ENCODE peak calls at places on chromosomes 1 and 21, in five cellular contexts. D is GM23248, Y is PC-3, K is neural progenitor cell, B is endothelial cell of umbilical vein. I is an unnamed sample. For H3K79me2, the result is how much of the 10 kb centered on the place peaks cover.

GRCh38 chr1:228141871-228142615 is 2.0 kb downstream of the GUK1 start:
- DNase-seq in B (peak), K (no peak), Y (peak), D (no peak), I (no peak)

GRCh38 chr1:244603498-244603897 is 49.4 kb upstream of the DESI2 start:
- DNase-seq in D (peak), Y (peak), B (peak), K (peak), I (no peak)

GRCh38 chr1:192983349-192983980 is 75.7 kb downstream of the UCHL5 start:
- DNase-seq in K (no peak), Y (peak), B (no peak), D (no peak), I (no peak)

GRCh38 chr1:93671090-93671743 is 10.4 kb downstream of the BCAR3 start:
- DNase-seq in B (no peak), D (no peak), Y (no peak), K (no peak), I (no peak)

GRCh38 chr1:206122686-206123085 is 5.5 kb upstream of the AVPR1B start:
- DNase-seq in K (no peak), D (no peak), Y (no peak), B (no peak), I (no peak)

GRCh38 chr1:99849413-99849743 is 783 bp upstream of the AGL start:
- DNase-seq in D (peak), K (no peak), B (no peak), Y (no peak), I (no peak)

GRCh38 chr1:177181631-177182291 is 11.0 kb downstream of the BRINP2 start:
- DNase-seq in B (peak), D (peak), K (peak), Y (peak), I (no peak)

GRCh38 chr1:42657981-42658879 is at the start of gene PPIH:
- DNase-seq in B (peak), D (peak), K (peak), Y (peak), I (peak)

GRCh38 chr1:31989964-31990363 is 23.7 kb upstream of the KHDRBS1 start:
- DNase-seq in K (no peak), Y (no peak), D (no peak), B (no peak), I (no peak)

GRCh38 chr1:207698822-207699483 is 52.9 kb upstream of the CD46 start:
- DNase-seq in B (peak), K (peak), Y (peak), D (peak), I (peak)

GRCh38 chr1:228400237-228400651 is 6.4 kb downstream of the TRIM11 start:
- DNase-seq in Y (no peak), B (no peak), K (no peak), D (no peak), I (no peak)

GRCh38 chr1:33897092-33897725 is 33.3 kb downstream of the HMGB4 start:
- DNase-seq in B (no peak), Y (no peak), K (no peak), D (peak), I (no peak)

GRCh38 chr1:228785366-228786085 is 50.2 kb downstream of the RHOU start:
- DNase-seq in Y (no peak), D (no peak), K (no peak), B (no peak), I (no peak)

GRCh38 chr1:246565751-246566127 is 322 bp downstream of the TFB2M start:
- DNase-seq in K (peak), B (no peak), D (peak), Y (peak), I (peak)

GRCh38 chr1:151167116-151167515 is 1.2 kb downstream of the SCNM1 start:
- DNase-seq in B (no peak), D (no peak), K (no peak), Y (no peak), I (no peak)

GRCh38 chr21:45818904-45819285 is 162.7 kb upstream of the COL6A1 start:
- DNase-seq in Y (peak), K (no peak), D (peak), B (no peak), I (no peak)

GRCh38 chr1:170306948-170307347 is 161.2 kb downstream of the NTMT2 start:
- DNase-seq in K (peak), Y (no peak), D (no peak), B (no peak), I (no peak)

GRCh38 chr1:87115317-87115885 is 201.0 kb downstream of the HS2ST1 start:
- DNase-seq in D (peak), B (no peak), K (no peak), Y (peak), I (peak)

GRCh38 chr1:208145167-208145566 is 99.0 kb downstream of the PLXNA2 start:
- DNase-seq in B (no peak), K (no peak), Y (no peak), D (no peak), I (no peak)

GRCh38 chr1:44405804-44406743 is 1.0 kb downstream of the RNF220 start:
- DNase-seq in D (peak), Y (peak), K (peak), B (peak), I (no peak)

GRCh38 chr1:220217383-220217988 is 54.8 kb downstream of the RAB3GAP2 start:
- DNase-seq in B (peak), K (peak), D (peak), Y (peak), I (peak)

GRCh38 chr1:76868916-76869315 is 1.6 kb downstream of the ST6GALNAC5 start:
- DNase-seq in D (peak), B (no peak), K (peak), Y (no peak), I (no peak)

GRCh38 chr1:213669964-213670691 is 317.6 kb upstream of the PROX1 start:
- DNase-seq in D (no peak), Y (no peak), B (no peak), K (no peak), I (no peak)

GRCh38 chr1:230861970-230862595 is 6.2 kb downstream of the C1orf198 start:
- DNase-seq in B (no peak), Y (no peak), D (peak), K (no peak), I (no peak)

GRCh38 chr1:154265586-154265985 is 6.8 kb upstream of the HAX1 start:
- DNase-seq in Y (no peak), K (no peak), B (no peak), D (no peak), I (no peak)

GRCh38 chr1:154551474-154551873 is 7.0 kb downstream of the UBE2Q1 start:
- DNase-seq in B (no peak), K (no peak), D (no peak), Y (no peak), I (no peak)

GRCh38 chr1:240254006-240254405 is 162.3 kb downstream of the FMN2 start:
- DNase-seq in Y (no peak), B (no peak), D (no peak), K (no peak), I (no peak)

GRCh38 chr1:42646056-42646455 is 12.2 kb upstream of the PPIH start:
- DNase-seq in B (peak), D (peak), Y (no peak), K (no peak), I (no peak)

GRCh38 chr1:109771712-109772657 is 8.3 kb upstream of the EPS8L3 start:
- DNase-seq in K (no peak), Y (no peak), B (no peak), D (no peak), I (no peak)

GRCh38 chr1:243728192-243728570 is 121.9 kb downstream of the AKT3 start:
- DNase-seq in K (no peak), Y (no peak), B (no peak), D (no peak), I (no peak)

GRCh38 chr1:153631047-153632022 is 2.5 kb upstream of the CHTOP start:
- DNase-seq in D (peak), K (no peak), B (no peak), Y (no peak), I (no peak)

GRCh38 chr1:227320476-227320875 is 2.2 kb upstream of the CDC42BPA start:
- DNase-seq in K (peak), B (no peak), D (no peak), Y (no peak), I (no peak)

GRCh38 chr1:19450811-19451564 is 34.4 kb downstream of the CAPZB start:
- DNase-seq in Y (peak), B (peak), K (no peak), D (peak), I (peak)

GRCh38 chr1:63063367-63063766 is 259.0 kb upstream of the FOXD3 start:
- DNase-seq in D (no peak), K (peak), Y (no peak), B (no peak), I (no peak)

GRCh38 chr1:45922813-45923212 is 119.4 kb downstream of the MAST2 start:
- DNase-seq in K (no peak), Y (no peak), D (no peak), B (no peak), I (no peak)

GRCh38 chr1:6157528-6158174 is 22.5 kb downstream of the CHD5 start:
- DNase-seq in B (no peak), Y (peak), K (no peak), D (peak), I (peak)

GRCh38 chr21:32135401-32136363 is 143.2 kb downstream of the MIS18A start:
- DNase-seq in D (peak), B (no peak), K (no peak), Y (no peak), I (no peak)

GRCh38 chr21:29221259-29221744 is 77.4 kb upstream of the BACH1 start:
- DNase-seq in D (no peak), K (no peak), Y (no peak), B (no peak), I (no peak)

DNA sequence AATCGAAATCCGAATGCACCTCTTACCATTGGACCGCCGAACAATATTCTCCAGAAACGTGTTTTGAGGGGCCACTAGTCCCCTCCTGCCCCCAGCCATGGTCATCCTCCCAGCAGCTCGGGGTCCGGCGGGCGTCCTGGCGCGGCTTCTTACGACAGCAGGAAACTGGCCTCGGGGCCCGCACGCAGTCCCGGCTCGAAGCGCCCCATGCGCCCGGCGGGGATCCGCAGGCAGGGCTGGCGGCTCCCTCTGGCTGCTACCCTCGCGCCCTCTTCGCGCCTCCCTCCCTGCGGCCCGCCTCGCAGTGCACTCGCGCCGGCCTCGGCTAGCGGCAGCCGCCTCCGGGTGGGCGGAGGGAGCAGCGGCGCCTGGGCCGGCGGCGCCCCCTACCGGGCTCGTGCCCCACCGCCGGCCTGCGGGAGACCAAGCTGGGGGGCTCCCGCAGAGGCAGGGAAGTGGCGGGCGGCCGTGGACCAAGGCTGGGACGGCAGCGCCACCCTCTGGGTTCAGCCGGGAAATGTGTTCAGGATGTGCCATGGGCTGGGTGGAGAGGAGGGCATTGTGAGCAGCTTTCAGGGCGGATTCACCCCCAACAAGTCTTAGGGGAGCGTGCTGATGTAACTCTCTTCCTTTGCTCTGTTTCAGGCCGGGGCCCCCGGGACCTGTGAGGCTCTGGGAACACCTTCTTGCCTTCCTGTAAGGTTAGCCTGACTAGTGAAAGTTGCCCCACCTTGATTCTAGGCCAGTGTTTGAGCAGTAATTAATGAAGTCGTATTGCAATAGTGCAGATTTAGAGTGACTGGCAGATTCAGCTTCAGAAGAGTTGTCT is at the start of gene KCNH1:
- DNase-seq in B (peak), D (peak), K (peak), Y (peak), I (peak)
- TF ChIP-seq EZH2 in B (no peak), D (no peak), K (peak), Y (peak), I (no peak)

GRCh38 chr1:37593726-37594125 is 2.0 kb downstream of the GNL2 start:
- DNase-seq in D (no peak), B (no peak), K (no peak), Y (no peak), I (no peak)
- H3K79me2 ChIP-seq in D (half or more), B (under half), K (under half), Y (under half), I (under half)

GRCh38 chr1:47506053-47506452 is 68.2 kb downstream of the FOXD2 start:
- DNase-seq in D (no peak), Y (no peak), B (no peak), K (no peak), I (no peak)

GRCh38 chr1:47510282-47510811 is 72.5 kb downstream of the FOXD2 start:
- DNase-seq in B (no peak), D (no peak), Y (no peak), K (no peak), I (no peak)

GRCh38 chr1:47507140-47507539 is 69.3 kb downstream of the FOXD2 start:
- DNase-seq in D (no peak), B (no peak), K (no peak), Y (no peak), I (no peak)

GRCh38 chr1:47508900-47509488 is 71.2 kb downstream of the FOXD2 start:
- DNase-seq in Y (no peak), B (no peak), K (peak), D (peak), I (no peak)

DNA sequence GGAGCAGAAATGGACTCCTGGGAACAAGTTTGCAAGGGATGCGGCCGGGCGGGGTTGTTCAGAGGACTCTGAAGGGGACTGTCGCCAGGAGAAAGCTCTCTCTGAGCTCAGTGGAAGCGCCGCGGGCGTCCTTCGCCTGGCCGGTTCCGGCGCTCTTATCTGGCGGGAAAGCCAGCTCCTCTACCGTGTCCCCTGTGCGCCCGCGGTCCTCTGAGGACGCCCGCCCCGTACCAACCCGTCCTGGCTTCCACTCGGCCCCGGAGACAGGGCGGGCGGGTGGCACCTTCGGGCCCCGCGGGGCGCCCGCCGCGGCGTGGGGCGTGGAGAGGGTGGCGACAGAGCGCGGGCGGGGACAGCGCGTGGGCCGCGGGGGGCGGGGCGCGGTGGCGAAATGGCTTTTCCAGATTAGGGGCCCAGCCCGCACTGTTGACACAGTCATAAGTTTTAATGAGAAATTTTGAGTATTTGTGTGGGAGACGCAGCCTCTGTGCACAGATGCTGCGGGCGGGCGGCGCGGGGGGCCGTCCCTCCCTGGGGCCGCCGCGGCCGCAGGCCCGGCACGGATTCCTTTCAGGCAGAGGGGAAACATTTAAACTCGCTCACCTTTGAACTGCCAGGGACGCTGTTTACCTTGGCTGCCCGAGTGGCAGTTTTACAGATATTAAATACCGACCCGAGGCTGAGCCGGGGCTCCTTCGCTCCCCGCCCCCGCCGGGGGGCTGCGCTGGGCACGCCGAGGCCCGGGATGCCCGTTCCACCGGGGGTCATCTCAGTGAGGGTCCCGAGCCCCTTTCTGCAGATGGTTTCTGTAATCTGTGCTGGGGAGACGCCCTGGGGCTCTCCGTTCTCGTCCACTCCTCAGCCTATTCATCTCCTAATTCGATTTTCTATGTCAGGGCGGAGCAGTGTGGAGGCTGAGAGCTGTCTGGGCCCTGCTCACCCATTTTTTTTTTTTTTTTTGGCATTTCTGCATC is 70.4 kb downstream of the FOXD2 start:
- DNase-seq in D (peak), K (peak), B (no peak), Y (peak), I (peak)
- TF ChIP-seq EZH2 in D (peak), K (peak), B (peak), Y (peak), I (no peak)

DNA sequence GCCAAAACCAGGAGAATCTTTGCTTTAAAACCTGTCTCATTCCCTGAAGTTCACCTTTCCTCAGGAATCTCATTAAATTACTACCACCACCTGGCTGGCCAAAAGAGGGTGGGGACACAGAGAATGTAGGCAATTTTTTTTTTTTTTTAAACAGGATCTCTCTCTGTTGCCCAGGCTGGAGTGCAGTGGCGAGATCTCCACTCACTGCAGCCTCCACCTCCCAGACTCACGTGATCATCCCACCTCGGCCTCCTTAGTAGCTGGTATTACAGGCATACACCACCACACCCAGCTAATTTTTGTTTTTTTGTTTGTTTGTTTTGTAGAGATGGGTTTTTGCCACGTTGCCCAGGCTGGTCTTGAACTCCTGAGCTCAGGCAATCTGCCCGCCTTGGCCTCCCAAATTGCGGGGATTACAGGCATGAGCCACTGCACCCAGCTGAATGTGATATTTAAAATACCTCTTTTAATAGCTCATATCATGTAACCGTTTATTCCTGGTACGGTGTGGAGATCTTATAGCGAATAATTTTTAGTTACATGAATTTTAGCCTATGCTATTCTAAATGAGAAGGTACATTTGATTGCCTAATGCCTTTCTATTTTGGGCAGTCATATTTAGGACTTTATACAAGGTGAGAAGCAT is 84.5 kb downstream of the POU2F1 start:
- DNase-seq in K (no peak), B (no peak), D (no peak), Y (no peak), I (no peak)
- H3K79me2 ChIP-seq in K (half or more), B (under half), D (under half), Y (under half), I (under half)

GRCh38 chr1:181483084-181483559 is at the start of gene CACNA1E:
- DNase-seq in D (no peak), B (no peak), K (no peak), Y (no peak), I (no peak)

GRCh38 chr1:181485276-181486097 is 2.2 kb downstream of the CACNA1E start:
- DNase-seq in D (peak), B (no peak), Y (no peak), K (peak), I (no peak)

GRCh38 chr1:181483561-181484291 is 409 bp downstream of the CACNA1E start:
- DNase-seq in K (peak), D (no peak), Y (no peak), B (no peak), I (no peak)

GRCh38 chr1:181482001-181482430 is 1.3 kb upstream of the CACNA1E start:
- DNase-seq in K (no peak), B (no peak), D (no peak), Y (no peak), I (no peak)

GRCh38 chr1:181482521-181483083 is 715 bp upstream of the CACNA1E start:
- DNase-seq in B (no peak), D (peak), Y (no peak), K (peak), I (no peak)
- TF ChIP-seq EZH2 in B (peak), D (peak), Y (no peak), K (peak), I (no peak)

GRCh38 chr1:178442925-178443324 is 53.8 kb downstream of the CLEC20A start:
- DNase-seq in K (no peak), Y (no peak), D (no peak), B (no peak), I (no peak)
- H3K79me2 ChIP-seq in K (under half), Y (under half), D (under half), B (under half), I (under half)

I was measured in PC-9.